ENCODE peak calls at places on chromosomes 16 and 17, in five cellular contexts. P, M, R, S and T are unnamed samples.

GRCh38 chr17:12928736-12929135 is 89.1 kb downstream of the ELAC2 start:
- DNase-seq in P (no peak), M (peak), R (no peak), S (no peak), T (no peak)

GRCh38 chr17:40122944-40123810 is 1.4 kb downstream of the MSL1 start:
- DNase-seq in P (peak), M (peak), R (no peak), S (peak), T (no peak)

GRCh38 chr16:88613911-88614817 is 24.2 kb upstream of the IL17C start:
- DNase-seq in P (no peak), M (no peak), R (no peak), S (no peak), T (no peak)

GRCh38 chr16:22898874-22899348 is 84.9 kb downstream of the HS3ST2 start:
- DNase-seq in P (peak), M (peak), R (peak), S (peak), T (no peak)

GRCh38 chr17:58331815-58332719 is 3.5 kb upstream of the TSPOAP1 start:
- DNase-seq in P (no peak), M (no peak), R (no peak), S (no peak), T (no peak)

GRCh38 chr17:42268236-42268635 is 8.0 kb downstream of the STAT5B start:
- DNase-seq in P (no peak), M (no peak), R (no peak), S (no peak), T (no peak)

GRCh38 chr16:89586853-89587252 is 11.3 kb downstream of the CPNE7 start:
- DNase-seq in P (no peak), M (no peak), R (peak), S (no peak), T (no peak)

GRCh38 chr16:2194852-2195315 is 1.5 kb downstream of the CASKIN1 start:
- DNase-seq in P (peak), M (peak), R (peak), S (no peak), T (no peak)

GRCh38 chr16:16162591-16162990 is 60.7 kb downstream of the ABCC6 start:
- DNase-seq in P (no peak), M (no peak), R (no peak), S (no peak), T (no peak)

GRCh38 chr17:46742539-46743270 is 75.8 kb downstream of the WNT3 start:
- DNase-seq in P (no peak), M (peak), R (peak), S (no peak), T (no peak)

GRCh38 chr17:30346211-30346831 is 12.5 kb upstream of the TMIGD1 start:
- DNase-seq in P (no peak), M (no peak), R (no peak), S (no peak), T (no peak)

GRCh38 chr17:46192211-46192483 is 1.1 kb downstream of the KANSL1 start:
- DNase-seq in P (no peak), M (no peak), R (no peak), S (no peak), T (no peak)

GRCh38 chr17:61248399-61248798 is 151.2 kb upstream of the TBX2 start:
- DNase-seq in P (no peak), M (no peak), R (no peak), S (no peak), T (no peak)

GRCh38 chr16:51701025-51701424 is 550.0 kb upstream of the SALL1 start:
- DNase-seq in P (no peak), M (no peak), R (no peak), S (no peak), T (no peak)

GRCh38 chr17:65064452-65065019 is 8.0 kb upstream of the GNA13 start:
- DNase-seq in P (no peak), M (no peak), R (no peak), S (no peak), T (no peak)

GRCh38 chr17:72077326-72077960 is 43.4 kb upstream of the SOX9 start:
- DNase-seq in P (no peak), M (no peak), R (no peak), S (no peak), T (no peak)

GRCh38 chr17:10327640-10328039 is 45.2 kb downstream of the MYH13 start:
- DNase-seq in P (peak), M (peak), R (peak), S (peak), T (no peak)

GRCh38 chr17:42017866-42018200 is 594 bp upstream of the DNAJC7 start:
- DNase-seq in P (no peak), M (no peak), R (no peak), S (no peak), T (no peak)

GRCh38 chr16:89911375-89911774 is 7.3 kb upstream of the MC1R start:
- DNase-seq in P (no peak), M (no peak), R (no peak), S (no peak), T (no peak)

GRCh38 chr16:8915722-8916321 is 33.7 kb downstream of the LITAFD start:
- DNase-seq in P (no peak), M (no peak), R (no peak), S (no peak), T (no peak)

GRCh38 chr16:15642557-15643452 is at the start of gene MARF1:
- DNase-seq in P (peak), M (peak), R (peak), S (peak), T (peak)

GRCh38 chr16:80669673-80670072 is 128.9 kb downstream of the DYNLRB2 start:
- DNase-seq in P (no peak), M (no peak), R (no peak), S (no peak), T (no peak)

GRCh38 chr16:22705799-22706198 is 108.2 kb upstream of the HS3ST2 start:
- DNase-seq in P (no peak), M (no peak), R (no peak), S (no peak), T (no peak)

GRCh38 chr16:68069511-68070248 is 15.5 kb upstream of the NFATC3 start:
- DNase-seq in P (peak), M (no peak), R (peak), S (no peak), T (no peak)

GRCh38 chr17:70073326-70073725 is 1.7 kb upstream of the KCNJ16 start:
- DNase-seq in P (no peak), M (no peak), R (no peak), S (no peak), T (no peak)

GRCh38 chr17:62722625-62723024 is 85.5 kb downstream of the MARCHF10 start:
- DNase-seq in P (no peak), M (no peak), R (no peak), S (no peak), T (no peak)

GRCh38 chr16:81586421-81586820 is 141.8 kb downstream of the CMIP start:
- DNase-seq in P (no peak), M (no peak), R (no peak), S (no peak), T (no peak)

GRCh38 chr17:19319771-19320505 is 42.6 kb downstream of the B9D1 start:
- DNase-seq in P (no peak), M (no peak), R (no peak), S (no peak), T (no peak)

GRCh38 chr17:46178550-46179198 is 14.6 kb downstream of the KANSL1 start:
- DNase-seq in P (no peak), M (no peak), R (no peak), S (no peak), T (no peak)

GRCh38 chr16:67872631-67873434 is at the start of gene EDC4:
- DNase-seq in P (peak), M (peak), R (peak), S (peak), T (no peak)

GRCh38 chr17:17681744-17682292 is 560 bp downstream of the RAI1 start:
- DNase-seq in P (no peak), M (no peak), R (no peak), S (no peak), T (no peak)

GRCh38 chr17:39462644-39463375 is 1.5 kb downstream of the CDK12 start:
- DNase-seq in P (no peak), M (no peak), R (no peak), S (no peak), T (no peak)

GRCh38 chr16:8812162-8812843 is 14.7 kb downstream of the PMM2 start:
- DNase-seq in P (no peak), M (no peak), R (no peak), S (no peak), T (no peak)

GRCh38 chr17:78973196-78973595 is 6.5 kb downstream of the LGALS3BP start:
- DNase-seq in P (no peak), M (no peak), R (no peak), S (no peak), T (no peak)

GRCh38 chr17:80008383-80008840 is 27.3 kb downstream of the TBC1D16 start:
- DNase-seq in P (peak), M (peak), R (peak), S (no peak), T (peak)

GRCh38 chr16:2004795-2005517 is 4.7 kb downstream of the ZNF598 start:
- DNase-seq in P (peak), M (no peak), R (no peak), S (no peak), T (no peak)

GRCh38 chr17:47830991-47831933 is at the start of the genes LRRC46 and MRPL10:
- DNase-seq in P (peak), M (peak), R (peak), S (peak), T (peak)

GRCh38 chr17:43562679-43563146 is 16.6 kb upstream of the ETV4 start:
- DNase-seq in P (no peak), M (no peak), R (no peak), S (no peak), T (no peak)

GRCh38 chr17:13931111-13931526 is 138.2 kb upstream of the COX10 start:
- DNase-seq in P (no peak), M (peak), R (no peak), S (peak), T (no peak)